ENCODE peak calls at places on chromosome 3, in seven cellular contexts. L is thoracic aorta; J is stimulated activated CD4-positive, alpha-beta T cell treated with anti-CD3 and anti-CD28 coated beads, Interleukin-12 subunit alpha, Interleukin-12 subunit beta, amount 100 ng/mL, for 24 hours; U is GM19239; A is CD4-positive, CD25-positive, alpha-beta regulatory T cell; X is activated CD4-positive, alpha-beta T cell treated with anti-CD3 and anti-CD28 coated beads, Interleukin-2, amount 50 U/mL, for 1 hour; K is suprapubic skin. D is an unnamed sample.

GRCh38 chr3:189386739-189387138 is 215.0 kb downstream of the TPRG1 start:
- DNase-seq in L (no peak), X (no peak), K (no peak), A (no peak), U (no peak), J (no peak), D (no peak)

GRCh38 chr3:30526031-30526430 is 80.4 kb upstream of the TGFBR2 start:
- DNase-seq in K (no peak), A (no peak), J (no peak), U (no peak), L (no peak), X (no peak), D (no peak)

GRCh38 chr3:18445421-18446066 is 20.4 kb upstream of the SATB1 start:
- DNase-seq in X (peak), K (no peak), A (peak), L (no peak), J (peak), U (no peak), D (no peak)

GRCh38 chr3:151086484-151087456 is 1.3 kb downstream of the MED12L start:
- DNase-seq in A (no peak), X (peak), L (peak), K (peak), J (peak), U (peak), D (peak)

GRCh38 chr3:118782755-118783202 is 251.9 kb downstream of the IGSF11 start:
- DNase-seq in J (no peak), A (no peak), X (no peak), U (peak), K (no peak), L (no peak), D (no peak)

GRCh38 chr3:141382571-141382970 is 14.3 kb downstream of the ZBTB38 start:
- DNase-seq in U (no peak), L (no peak), K (no peak), A (no peak), X (no peak), J (no peak), D (no peak)

GRCh38 chr3:104909188-104909587 is 457.5 kb upstream of the ALCAM start:
- DNase-seq in X (no peak), A (no peak), K (no peak), L (no peak), J (no peak), U (no peak), D (no peak)

GRCh38 chr3:43309372-43310305 is 23.3 kb downstream of the SNRK start:
- DNase-seq in A (no peak), J (no peak), L (no peak), U (no peak), K (no peak), X (no peak), D (no peak)

GRCh38 chr3:69294014-69294771 is 91.7 kb downstream of the FRMD4B start:
- DNase-seq in K (no peak), X (no peak), L (no peak), U (no peak), A (no peak), J (no peak), D (no peak)

GRCh38 chr3:55532806-55533205 is 45.7 kb upstream of the WNT5A start:
- DNase-seq in A (no peak), U (no peak), X (no peak), J (no peak), K (no peak), L (no peak), D (no peak)

D was measured in HTR-8/SVneo.